ENCODE peak calls at places on chromosomes 2 and 18, in seven cellular contexts. One of them, this sample, is unnamed.

GRCh38 chr18:75209952-75210261 is 690 bp upstream of the TSHZ1 start:
- DNase-seq in ovary: no peak
- DNase-seq in CD8-positive, alpha-beta T cell: no peak
- DNase-seq in left lung: no peak
- DNase-seq in suprapubic skin: no peak
- DNase-seq in lower lobe of right lung: no peak
- DNase-seq in cardiac muscle cell: no peak
- DNase-seq in this sample: no peak

GRCh38 chr2:134354611-134355010 is 100.7 kb downstream of the MGAT5 start:
- DNase-seq in ovary: no peak
- DNase-seq in CD8-positive, alpha-beta T cell: no peak
- DNase-seq in left lung: no peak
- DNase-seq in suprapubic skin: no peak
- DNase-seq in lower lobe of right lung: no peak
- DNase-seq in cardiac muscle cell: no peak
- DNase-seq in this sample: no peak

GRCh38 chr2:160407393-160408204 is 86.0 kb downstream of the RBMS1 start:
- DNase-seq in ovary: peak; percentile 79
- DNase-seq in CD8-positive, alpha-beta T cell: peak; percentile 49
- DNase-seq in left lung: peak; percentile 59
- DNase-seq in suprapubic skin: peak; percentile 78
- DNase-seq in lower lobe of right lung: peak; percentile 80
- DNase-seq in cardiac muscle cell: peak; percentile 85
- DNase-seq in this sample: peak; percentile 68

GRCh38 chr2:55482186-55482945 is 37.2 kb upstream of the CFAP36 start:
- DNase-seq in ovary: no peak
- DNase-seq in CD8-positive, alpha-beta T cell: no peak
- DNase-seq in left lung: no peak
- DNase-seq in suprapubic skin: no peak
- DNase-seq in lower lobe of right lung: no peak
- DNase-seq in cardiac muscle cell: peak; percentile 84
- DNase-seq in this sample: no peak

GRCh38 chr2:101823347-101823791 is 125.9 kb downstream of the MAP4K4 start:
- DNase-seq in ovary: no peak
- DNase-seq in CD8-positive, alpha-beta T cell: peak; percentile 53
- DNase-seq in left lung: peak; percentile 42
- DNase-seq in suprapubic skin: no peak
- DNase-seq in lower lobe of right lung: no peak
- DNase-seq in cardiac muscle cell: peak; percentile 78
- DNase-seq in this sample: peak; percentile 52

GRCh38 chr18:12256946-12257345 is 2.8 kb downstream of the CIDEA start:
- DNase-seq in ovary: no peak
- DNase-seq in CD8-positive, alpha-beta T cell: no peak
- DNase-seq in left lung: no peak
- DNase-seq in suprapubic skin: no peak
- DNase-seq in lower lobe of right lung: no peak
- DNase-seq in cardiac muscle cell: peak; percentile 29
- DNase-seq in this sample: no peak

GRCh38 chr18:46427216-46427995 is 229.6 kb downstream of the LOXHD1 start:
- DNase-seq in ovary: no peak
- DNase-seq in CD8-positive, alpha-beta T cell: no peak
- DNase-seq in left lung: no peak
- DNase-seq in suprapubic skin: no peak
- DNase-seq in lower lobe of right lung: no peak
- DNase-seq in cardiac muscle cell: no peak
- DNase-seq in this sample: no peak

GRCh38 chr2:236371010-236371409 is 106.8 kb upstream of the ASB18 start:
- DNase-seq in ovary: no peak
- DNase-seq in CD8-positive, alpha-beta T cell: no peak
- DNase-seq in left lung: no peak
- DNase-seq in suprapubic skin: no peak
- DNase-seq in lower lobe of right lung: no peak
- DNase-seq in cardiac muscle cell: no peak
- DNase-seq in this sample: no peak

GRCh38 chr2:61432990-61433389 is 37.9 kb downstream of the USP34 start:
- DNase-seq in ovary: no peak
- DNase-seq in CD8-positive, alpha-beta T cell: no peak
- DNase-seq in left lung: no peak
- DNase-seq in suprapubic skin: no peak
- DNase-seq in lower lobe of right lung: no peak
- DNase-seq in cardiac muscle cell: no peak
- DNase-seq in this sample: no peak

GRCh38 chr18:59672125-59672769 is 25.0 kb downstream of the CCBE1 start:
- DNase-seq in ovary: no peak
- DNase-seq in CD8-positive, alpha-beta T cell: no peak
- DNase-seq in left lung: no peak
- DNase-seq in suprapubic skin: no peak
- DNase-seq in lower lobe of right lung: no peak
- DNase-seq in cardiac muscle cell: no peak
- DNase-seq in this sample: no peak

GRCh38 chr18:52343731-52344340 is 3.8 kb downstream of the DCC start:
- DNase-seq in ovary: no peak
- DNase-seq in CD8-positive, alpha-beta T cell: no peak
- DNase-seq in left lung: no peak
- DNase-seq in suprapubic skin: no peak
- DNase-seq in lower lobe of right lung: no peak
- DNase-seq in cardiac muscle cell: no peak
- DNase-seq in this sample: no peak

GRCh38 chr18:8930990-8931648 is 171.4 kb upstream of the NDUFV2 start:
- DNase-seq in ovary: no peak
- DNase-seq in CD8-positive, alpha-beta T cell: no peak
- DNase-seq in left lung: no peak
- DNase-seq in suprapubic skin: no peak
- DNase-seq in lower lobe of right lung: no peak
- DNase-seq in cardiac muscle cell: no peak
- DNase-seq in this sample: no peak

GRCh38 chr18:58249677-58250076 is 205.7 kb downstream of the NEDD4L start:
- DNase-seq in ovary: no peak
- DNase-seq in CD8-positive, alpha-beta T cell: no peak
- DNase-seq in left lung: no peak
- DNase-seq in suprapubic skin: no peak
- DNase-seq in lower lobe of right lung: no peak
- DNase-seq in cardiac muscle cell: no peak
- DNase-seq in this sample: no peak

DNA sequence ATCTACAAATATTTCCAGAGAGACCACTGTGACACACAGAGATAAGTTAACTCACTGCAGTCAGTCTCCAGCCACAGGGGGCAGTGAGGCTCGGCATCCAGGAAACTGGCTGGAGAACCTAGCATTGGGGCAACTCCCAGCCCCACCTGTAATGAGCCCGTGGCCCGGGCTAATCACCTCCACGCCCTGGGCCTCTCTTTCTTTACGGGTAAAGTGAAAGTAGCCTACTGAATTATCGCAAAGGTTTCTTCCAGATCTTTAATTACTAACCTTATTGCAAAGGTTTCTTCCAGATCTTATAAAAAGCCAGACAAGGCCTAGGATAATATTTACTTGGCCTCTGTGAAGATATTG is 45.6 kb upstream of the ACAA2 start:
- DNase-seq in ovary: no peak
- DNase-seq in CD8-positive, alpha-beta T cell: no peak
- DNase-seq in left lung: no peak
- DNase-seq in suprapubic skin: no peak
- DNase-seq in lower lobe of right lung: no peak
- DNase-seq in cardiac muscle cell: no peak
- DNase-seq in this sample: no peak
- TF ChIP-seq CTCF in ovary: no peak
- TF ChIP-seq CTCF in CD8-positive, alpha-beta T cell: no peak
- TF ChIP-seq CTCF in left lung: peak; percentile 8
- TF ChIP-seq CTCF in suprapubic skin: no peak
- TF ChIP-seq CTCF in lower lobe of right lung: peak; percentile 27
- TF ChIP-seq CTCF in cardiac muscle cell: no peak
- TF ChIP-seq CTCF in this sample: no peak

GRCh38 chr18:27983780-27984179 is 193.2 kb downstream of the CDH2 start:
- DNase-seq in ovary: no peak
- DNase-seq in CD8-positive, alpha-beta T cell: no peak
- DNase-seq in left lung: no peak
- DNase-seq in suprapubic skin: no peak
- DNase-seq in lower lobe of right lung: no peak
- DNase-seq in cardiac muscle cell: no peak
- DNase-seq in this sample: no peak
- H3K36me3 ChIP-seq in ovary: no peaks in the 10 kb centered on the region
- H3K36me3 ChIP-seq in CD8-positive, alpha-beta T cell: no peaks in the 10 kb centered on the region
- H3K36me3 ChIP-seq in left lung: no peaks in the 10 kb centered on the region
- H3K36me3 ChIP-seq in suprapubic skin: no peaks in the 10 kb centered on the region
- H3K36me3 ChIP-seq in lower lobe of right lung: no peaks in the 10 kb centered on the region
- H3K36me3 ChIP-seq in cardiac muscle cell: peaks cover 66% of the 10 kb centered on the region
- H3K36me3 ChIP-seq in this sample: no peaks in the 10 kb centered on the region

GRCh38 chr2:31386172-31386571 is 28.4 kb downstream of the XDH start:
- DNase-seq in ovary: no peak
- DNase-seq in CD8-positive, alpha-beta T cell: no peak
- DNase-seq in left lung: no peak
- DNase-seq in suprapubic skin: no peak
- DNase-seq in lower lobe of right lung: no peak
- DNase-seq in cardiac muscle cell: no peak
- DNase-seq in this sample: no peak
- TF ChIP-seq CTCF in ovary: no peak
- TF ChIP-seq CTCF in CD8-positive, alpha-beta T cell: no peak
- TF ChIP-seq CTCF in left lung: no peak
- TF ChIP-seq CTCF in suprapubic skin: no peak
- TF ChIP-seq CTCF in lower lobe of right lung: no peak
- TF ChIP-seq CTCF in cardiac muscle cell: no peak
- TF ChIP-seq CTCF in this sample: no peak

GRCh38 chr2:241724259-241724974 is 10.0 kb upstream of the D2HGDH start:
- DNase-seq in ovary: no peak
- DNase-seq in CD8-positive, alpha-beta T cell: no peak
- DNase-seq in left lung: no peak
- DNase-seq in suprapubic skin: no peak
- DNase-seq in lower lobe of right lung: no peak
- DNase-seq in cardiac muscle cell: no peak
- DNase-seq in this sample: no peak

GRCh38 chr2:241721852-241722251 is 12.6 kb upstream of the D2HGDH start:
- DNase-seq in ovary: no peak
- DNase-seq in CD8-positive, alpha-beta T cell: no peak
- DNase-seq in left lung: no peak
- DNase-seq in suprapubic skin: no peak
- DNase-seq in lower lobe of right lung: no peak
- DNase-seq in cardiac muscle cell: no peak
- DNase-seq in this sample: no peak

GRCh38 chr2:241720560-241720959 is 13.9 kb upstream of the D2HGDH start:
- DNase-seq in ovary: no peak
- DNase-seq in CD8-positive, alpha-beta T cell: no peak
- DNase-seq in left lung: no peak
- DNase-seq in suprapubic skin: no peak
- DNase-seq in lower lobe of right lung: no peak
- DNase-seq in cardiac muscle cell: no peak
- DNase-seq in this sample: no peak

GRCh38 chr2:241724975-241725870 is 9.2 kb upstream of the D2HGDH start:
- DNase-seq in ovary: no peak
- DNase-seq in CD8-positive, alpha-beta T cell: no peak
- DNase-seq in left lung: no peak
- DNase-seq in suprapubic skin: no peak
- DNase-seq in lower lobe of right lung: no peak
- DNase-seq in cardiac muscle cell: no peak
- DNase-seq in this sample: no peak

DNA sequence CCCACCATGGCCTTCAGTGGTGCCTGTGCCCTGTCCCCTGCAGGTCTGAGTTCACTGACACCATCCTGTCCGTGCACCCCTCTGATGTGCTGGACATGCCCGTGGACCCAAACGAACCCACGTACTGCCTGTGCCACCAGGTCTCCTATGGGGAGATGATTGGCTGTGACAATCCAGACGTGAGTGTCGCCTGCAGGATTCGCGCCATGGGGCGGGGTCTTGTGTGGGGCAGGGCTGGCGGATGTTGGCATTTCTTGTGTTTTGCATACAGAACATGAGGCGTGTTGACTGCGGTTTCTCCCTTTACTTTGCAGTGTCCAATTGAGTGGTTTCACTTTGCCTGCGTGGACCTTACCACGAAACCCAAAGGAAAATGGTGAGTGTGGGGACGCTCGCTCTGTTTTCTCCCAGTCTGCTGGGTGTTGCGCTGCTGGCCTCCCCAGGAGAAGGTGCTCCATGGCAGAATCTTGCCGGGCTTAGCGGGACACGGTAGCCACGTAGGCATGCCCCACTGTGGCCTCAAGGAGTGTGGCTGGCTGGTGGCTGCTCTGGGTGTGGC is 11.5 kb upstream of the D2HGDH start:
- DNase-seq in ovary: no peak
- DNase-seq in CD8-positive, alpha-beta T cell: no peak
- DNase-seq in left lung: no peak
- DNase-seq in suprapubic skin: no peak
- DNase-seq in lower lobe of right lung: no peak
- DNase-seq in cardiac muscle cell: no peak
- DNase-seq in this sample: no peak
- H3K36me3 ChIP-seq in ovary: no peaks in the 10 kb centered on the region
- H3K36me3 ChIP-seq in CD8-positive, alpha-beta T cell: peaks cover 8% of the 10 kb centered on the region
- H3K36me3 ChIP-seq in left lung: no peaks in the 10 kb centered on the region
- H3K36me3 ChIP-seq in suprapubic skin: peaks cover 80% of the 10 kb centered on the region
- H3K36me3 ChIP-seq in lower lobe of right lung: peaks cover 63% of the 10 kb centered on the region
- H3K36me3 ChIP-seq in cardiac muscle cell: peaks cover 21% of the 10 kb centered on the region
- H3K36me3 ChIP-seq in this sample: no peaks in the 10 kb centered on the region

This sample was measured in uterus.